ENCODE peak calls at places on chromosome 13, in four cellular contexts. I is fibroblast of lung, V is tibial nerve, X is ovary. P is an unnamed sample. For H3K27me3 and H3K36me3, the result is how much of the 10 kb centered on the place peaks cover.

GRCh38 chr13:50636007-50636704 is 207.3 kb downstream of the DLEU7 start:
- DNase-seq in I (no peak), X (no peak), V (no peak), P (peak)

GRCh38 chr13:43239441-43239840 is 216.1 kb downstream of the DNAJC15 start:
- DNase-seq in X (no peak), I (no peak), V (no peak), P (no peak)

GRCh38 chr13:31793246-31793645 is 53.9 kb downstream of the RXFP2 start:
- DNase-seq in V (no peak), X (no peak), I (peak), P (no peak)

GRCh38 chr13:39688699-39689405 is 33.4 kb downstream of the COG6 start:
- DNase-seq in I (no peak), X (no peak), V (no peak), P (no peak)

GRCh38 chr13:80989770-80990169 is 648.8 kb upstream of the SPRY2 start:
- DNase-seq in V (no peak), I (no peak), X (no peak), P (no peak)

GRCh38 chr13:47126432-47126831 is 229.6 kb upstream of the HTR2A start:
- DNase-seq in V (no peak), I (peak), X (no peak), P (no peak)

GRCh38 chr13:41842029-41842428 is 118.9 kb downstream of the VWA8 start:
- DNase-seq in I (peak), X (no peak), V (no peak), P (no peak)

GRCh38 chr13:51881296-51881695 is 19.5 kb downstream of the CCDC70 start:
- DNase-seq in V (no peak), I (no peak), X (no peak), P (no peak)

GRCh38 chr13:92719868-92720267 is 506.7 kb upstream of the GPC6 start:
- DNase-seq in V (no peak), I (no peak), X (no peak), P (peak)

GRCh38 chr13:75042809-75043208 is 439.2 kb downstream of the TBC1D4 start:
- DNase-seq in V (no peak), I (no peak), X (no peak), P (no peak)

GRCh38 chr13:41651413-41652068 is 194.2 kb downstream of the RGCC start:
- DNase-seq in I (no peak), V (no peak), X (no peak), P (no peak)

GRCh38 chr13:100382787-100383186 is 205.8 kb downstream of the GGACT start:
- DNase-seq in V (no peak), X (no peak), I (peak), P (no peak)

GRCh38 chr13:77449265-77449664 is 86.2 kb upstream of the SCEL start:
- DNase-seq in V (no peak), X (no peak), I (no peak), P (no peak)

GRCh38 chr13:22220186-22221160 is 549.6 kb downstream of the FGF9 start:
- DNase-seq in V (no peak), X (no peak), I (no peak), P (no peak)

GRCh38 chr13:113616991-113617749 is 32.6 kb downstream of the TFDP1 start:
- DNase-seq in I (no peak), V (no peak), X (no peak), P (peak)

DNA sequence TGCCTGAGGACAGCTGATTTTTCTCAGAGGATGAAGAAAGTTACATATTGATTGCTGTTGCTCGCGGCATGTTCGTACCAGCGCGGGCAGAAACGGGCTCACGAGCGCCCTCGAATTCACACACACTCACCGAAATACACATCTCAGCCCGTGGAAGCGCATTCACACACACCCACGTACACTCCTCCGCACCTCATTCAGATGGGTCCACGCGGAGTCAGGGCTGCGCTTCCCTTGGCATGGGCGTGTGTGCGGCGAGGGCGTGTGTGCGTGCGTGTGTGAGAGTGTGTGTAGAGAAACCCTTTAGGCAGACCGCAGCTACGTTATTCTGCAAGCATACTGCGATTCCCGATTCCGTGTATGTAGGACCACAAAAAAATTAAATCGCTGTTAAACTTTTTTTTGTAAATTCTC is 2.1 kb upstream of the PCDH17 start:
- DNase-seq in V (no peak), I (peak), X (no peak), P (peak)
- H3K4me3 ChIP-seq in V (peak), I (peak), X (peak), P (peak)

GRCh38 chr13:111142472-111142871 is 27.4 kb downstream of the ARHGEF7 start:
- DNase-seq in X (no peak), V (no peak), I (no peak), P (no peak)

GRCh38 chr13:111145071-111145470 is 30.0 kb downstream of the ARHGEF7 start:
- DNase-seq in X (no peak), I (no peak), V (no peak), P (no peak)

GRCh38 chr13:111140562-111141105 is 25.5 kb downstream of the ARHGEF7 start:
- DNase-seq in X (no peak), V (no peak), I (no peak), P (no peak)

GRCh38 chr13:111143875-111144540 is 28.9 kb downstream of the ARHGEF7 start:
- DNase-seq in V (no peak), X (no peak), I (no peak), P (no peak)

DNA sequence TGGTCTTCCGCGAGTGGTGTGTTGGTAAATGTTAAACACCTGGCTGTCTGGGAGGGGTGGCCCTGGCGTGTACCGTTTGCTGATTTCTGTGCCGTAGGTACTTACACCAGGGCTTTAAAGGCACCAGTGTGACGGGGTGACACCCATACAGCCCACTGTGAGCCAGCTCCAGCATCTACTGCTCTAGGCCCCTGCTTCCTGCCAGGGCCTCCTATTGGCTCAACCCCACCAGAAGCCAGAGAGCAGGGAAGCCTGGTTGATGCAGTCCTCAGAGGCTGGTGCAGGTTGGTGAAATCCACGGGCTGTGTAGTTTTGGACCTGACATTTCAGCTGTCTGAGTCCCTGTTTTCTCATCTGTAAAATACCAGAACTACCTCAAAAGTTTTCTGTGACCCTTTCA is 30.4 kb downstream of the ARHGEF7 start:
- DNase-seq in V (no peak), I (no peak), X (no peak), P (no peak)
- H3K27me3 ChIP-seq in V (under half), I (under half), X (under half), P (under half)

GRCh38 chr13:111270126-111270525 is 50.3 kb upstream of the TEX29 start:
- DNase-seq in V (no peak), I (peak), X (no peak), P (no peak)

GRCh38 chr13:111269508-111269907 is 50.9 kb upstream of the TEX29 start:
- DNase-seq in X (no peak), I (no peak), V (no peak), P (peak)

GRCh38 chr13:111272117-111272516 is 48.3 kb upstream of the TEX29 start:
- DNase-seq in X (no peak), V (no peak), I (no peak), P (no peak)

GRCh38 chr13:111270765-111271164 is 49.7 kb upstream of the TEX29 start:
- DNase-seq in V (no peak), X (no peak), I (peak), P (no peak)

GRCh38 chr13:111271186-111271698 is 49.2 kb upstream of the TEX29 start:
- DNase-seq in V (no peak), X (no peak), I (no peak), P (no peak)
- H3K36me3 ChIP-seq in V (under half), X (under half), I (under half), P (under half)

GRCh38 chr13:27353653-27354052 is 70.8 kb upstream of the GTF3A start:
- DNase-seq in V (no peak), I (no peak), X (no peak), P (no peak)
- H3K4me3 ChIP-seq in V (no peak), I (no peak), X (no peak), P (no peak)

GRCh38 chr13:27971776-27972618 is 2.9 kb upstream of the CDX2 start:
- DNase-seq in X (no peak), I (no peak), V (no peak), P (peak)
- H3K27me3 ChIP-seq in X (under half), I (half or more), V (under half), P (half or more)

GRCh38 chr13:110456550-110456949 is 105.0 kb downstream of the RAB20 start:
- DNase-seq in X (no peak), V (no peak), I (no peak), P (no peak)

GRCh38 chr13:110457361-110457760 is 104.2 kb downstream of the RAB20 start:
- DNase-seq in I (no peak), X (peak), V (no peak), P (no peak)

GRCh38 chr13:110454956-110455355 is 106.6 kb downstream of the RAB20 start:
- DNase-seq in X (peak), I (no peak), V (no peak), P (no peak)

GRCh38 chr13:110455444-110455843 is 106.1 kb downstream of the RAB20 start:
- DNase-seq in V (no peak), I (no peak), X (no peak), P (no peak)

GRCh38 chr13:110455941-110456340 is 105.6 kb downstream of the RAB20 start:
- DNase-seq in V (peak), I (peak), X (peak), P (peak)
- H3K36me3 ChIP-seq in V (under half), I (under half), X (under half), P (under half)

P was measured in H7.